ENCODE peak calls at places on chromosomes 2 and 18, in six cellular contexts. Z is stomach, L is neuronal stem cell, J is SJCRH30, C is mammary epithelial cell, A is left ventricle myocardium inferior. F is an unnamed sample.

GRCh38 chr2:195051401-195051800 is 605.6 kb upstream of the SLC39A10 start:
- DNase-seq in Z (no peak), L (no peak), J (peak; percentile 46), C (peak; percentile 30), A (no peak), F (no peak)

GRCh38 chr18:40415224-40415791 is 1539.7 kb upstream of the PIK3C3 start:
- DNase-seq in Z (no peak), L (no peak), J (no peak), C (no peak), A (no peak), F (no peak)

GRCh38 chr2:14634885-14635871 is 2.7 kb downstream of the LRATD1 start:
- DNase-seq in Z (peak; percentile 76), L (peak; percentile 46), J (no peak), C (peak; percentile 89), A (peak; percentile 70), F (peak; percentile 88)

GRCh38 chr2:177225965-177226360 is 13.4 kb downstream of the HNRNPA3 start:
- DNase-seq in Z (no peak), L (no peak), J (no peak), C (no peak), A (no peak), F (no peak)

GRCh38 chr2:232437130-232437620 is 18.8 kb upstream of the ALPI start:
- DNase-seq in Z (no peak), L (no peak), J (no peak), C (no peak), A (no peak), F (peak; percentile 48)

GRCh38 chr18:29651121-29651675 is 1391.3 kb downstream of the DSC3 start:
- DNase-seq in Z (no peak), L (no peak), J (no peak), C (peak; percentile 75), A (no peak), F (no peak)

GRCh38 chr2:101872480-101872879 is 119.3 kb upstream of the IL1R2 start:
- DNase-seq in Z (no peak), L (no peak), J (no peak), C (no peak), A (no peak), F (peak; percentile 58)

GRCh38 chr2:20425884-20426283 is 21.0 kb upstream of the RHOB start:
- DNase-seq in Z (no peak), L (no peak), J (no peak), C (no peak), A (no peak), F (no peak)

GRCh38 chr2:63721082-63721424 is 120.6 kb upstream of the UGP2 start:
- DNase-seq in Z (no peak), L (no peak), J (no peak), C (no peak), A (no peak), F (no peak)

GRCh38 chr2:241087420-241088268 is 14.4 kb downstream of the MTERF4 start:
- DNase-seq in Z (no peak), L (no peak), J (no peak), C (no peak), A (no peak), F (no peak)

GRCh38 chr2:88331239-88331638 is 121.3 kb downstream of the FOXI3 start:
- DNase-seq in Z (no peak), L (no peak), J (no peak), C (no peak), A (no peak), F (no peak)

GRCh38 chr2:229489016-229489415 is 217.9 kb upstream of the PID1 start:
- DNase-seq in Z (no peak), L (no peak), J (peak; percentile 58), C (peak; percentile 61), A (no peak), F (peak; percentile 86)

GRCh38 chr2:223647258-223647952 is 45.2 kb upstream of the SCG2 start:
- DNase-seq in Z (no peak), L (no peak), J (no peak), C (no peak), A (no peak), F (no peak)

DNA sequence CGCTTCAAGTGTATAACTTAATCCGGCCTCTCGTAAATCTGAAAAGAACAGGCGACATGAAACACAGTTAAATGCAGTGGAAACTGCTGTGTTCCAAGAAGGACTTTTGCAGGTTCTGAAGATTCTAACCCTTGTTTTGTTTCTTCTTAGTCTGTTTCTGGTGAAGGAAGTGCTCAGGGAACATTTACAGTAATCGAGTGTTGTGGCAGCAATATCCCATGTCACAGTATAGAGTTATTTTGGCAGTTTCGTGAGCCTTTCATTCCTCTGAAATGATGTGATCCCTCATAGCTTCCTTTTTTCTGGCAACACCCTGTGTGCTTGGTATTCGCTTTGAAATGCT is 2.7 kb downstream of the CRIM1 start:
- DNase-seq in Z (no peak), L (no peak), J (peak; percentile 39), C (no peak), A (no peak), F (no peak)
- H3K27ac ChIP-seq in Z (peak overlapping the region; percentile 90), L (no peak overlapping the region), J (no peak overlapping the region), C (peak overlapping the region; percentile 80), A (peak overlapping the region; percentile 94), F (peak overlapping the region; percentile 94)

GRCh38 chr2:108630567-108631405 is 88.5 kb upstream of the RANBP2 start:
- DNase-seq in Z (no peak), L (no peak), J (no peak), C (no peak), A (no peak), F (peak; percentile 80)
- H3K4me1 ChIP-seq in Z (peaks cover 43% of the 10 kb centered on the region), L (peaks cover 8% of the 10 kb centered on the region), J (peaks cover 20% of the 10 kb centered on the region), C (peaks cover 12% of the 10 kb centered on the region), A (peaks cover 49% of the 10 kb centered on the region), F (peaks cover 12% of the 10 kb centered on the region)

DNA sequence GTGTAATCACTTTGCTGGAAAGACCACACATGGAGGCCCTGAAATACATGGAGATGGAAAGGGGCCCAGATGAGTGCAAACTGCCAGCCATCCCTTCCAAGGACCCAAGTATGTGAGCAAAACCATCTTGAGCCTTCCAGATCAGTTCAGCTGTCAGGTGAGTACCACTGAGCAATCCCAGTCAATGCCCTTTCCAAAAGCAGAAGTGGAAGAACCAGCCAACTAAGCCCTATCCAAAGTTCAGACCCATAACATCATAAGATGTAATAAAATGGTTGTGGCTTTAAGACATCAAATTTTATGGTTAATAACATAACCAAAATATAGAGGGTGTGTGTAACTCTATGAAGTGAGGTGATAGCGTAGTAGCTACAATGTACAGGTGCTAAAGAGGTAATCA is 88.5 kb downstream of the NXPH2 start:
- DNase-seq in Z (no peak), L (no peak), J (no peak), C (no peak), A (no peak), F (no peak)
- H3K9me3 ChIP-seq in Z (no peaks in the 10 kb centered on the region), L (no peaks in the 10 kb centered on the region), J (no peaks in the 10 kb centered on the region), C (no peaks in the 10 kb centered on the region), A (no peaks in the 10 kb centered on the region), F (no peaks in the 10 kb centered on the region)

GRCh38 chr2:47300081-47300480 is 102.9 kb upstream of the MSH2 start:
- DNase-seq in Z (no peak), L (no peak), J (no peak), C (no peak), A (no peak), F (no peak)

GRCh38 chr2:47300609-47301276 is 102.2 kb upstream of the MSH2 start:
- DNase-seq in Z (no peak), L (no peak), J (no peak), C (no peak), A (no peak), F (no peak)

GRCh38 chr2:47298739-47299138 is 104.2 kb upstream of the MSH2 start:
- DNase-seq in Z (no peak), L (no peak), J (no peak), C (no peak), A (no peak), F (no peak)

GRCh38 chr2:47297767-47298401 is 105.1 kb upstream of the MSH2 start:
- DNase-seq in Z (no peak), L (no peak), J (no peak), C (peak; percentile 31), A (no peak), F (no peak)

GRCh38 chr2:47299555-47299954 is 103.4 kb upstream of the MSH2 start:
- DNase-seq in Z (no peak), L (no peak), J (peak; percentile 21), C (peak; percentile 52), A (no peak), F (peak; percentile 88)
- H3K27ac ChIP-seq in Z (peak overlapping the region; percentile 68), L (no peak overlapping the region), J (no peak overlapping the region), C (no peak overlapping the region), A (no peak overlapping the region), F (no peak overlapping the region)

DNA sequence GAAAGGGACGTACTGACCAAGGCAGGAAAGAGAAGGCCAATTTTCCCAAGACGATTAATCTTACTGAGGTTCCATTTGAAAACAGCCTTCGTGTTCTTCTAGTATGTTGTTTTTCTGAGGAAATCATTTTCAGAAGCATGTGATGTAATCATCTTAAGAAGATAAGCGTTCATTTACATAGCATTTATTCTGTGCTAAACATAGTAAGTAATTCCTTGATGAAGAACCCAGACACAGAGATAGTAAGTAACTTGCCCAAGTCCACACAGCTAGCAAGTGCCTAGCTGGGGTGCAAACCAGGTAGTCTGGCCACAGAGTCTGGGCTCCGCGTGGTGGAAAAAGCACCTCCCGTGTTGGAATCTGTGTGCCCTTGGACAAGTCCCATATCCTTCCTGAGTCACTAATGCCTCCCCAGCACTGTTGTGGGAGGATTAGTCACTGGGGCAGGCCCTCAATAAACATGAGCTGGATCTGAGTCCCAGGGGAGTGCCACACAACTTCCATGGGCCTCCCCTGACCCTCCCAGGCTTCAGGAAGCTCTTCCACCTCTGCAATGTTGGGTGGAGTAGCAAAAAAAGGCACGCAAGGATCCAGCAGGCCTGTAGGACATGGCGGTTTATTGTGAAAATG is 26.9 kb upstream of the ASAP2 start:
- DNase-seq in Z (peak; percentile 55), L (no peak), J (peak; percentile 54), C (peak; percentile 96), A (peak; percentile 45), F (peak; percentile 95)
- H3K4me1 ChIP-seq in Z (peaks cover 31% of the 10 kb centered on the region), L (peaks cover 5% of the 10 kb centered on the region), J (peaks cover 32% of the 10 kb centered on the region), C (peaks cover 35% of the 10 kb centered on the region), A (peaks cover 34% of the 10 kb centered on the region), F (peaks cover 34% of the 10 kb centered on the region)

GRCh38 chr2:237698338-237698694 is 70.9 kb downstream of the LRRFIP1 start:
- DNase-seq in Z (no peak), L (no peak), J (no peak), C (no peak), A (no peak), F (no peak)

GRCh38 chr2:237694423-237695194 is 67.2 kb downstream of the LRRFIP1 start:
- DNase-seq in Z (no peak), L (no peak), J (no peak), C (no peak), A (no peak), F (no peak)

GRCh38 chr2:237695201-237695780 is 67.9 kb downstream of the LRRFIP1 start:
- DNase-seq in Z (no peak), L (no peak), J (peak; percentile 56), C (peak; percentile 92), A (no peak), F (peak; percentile 96)

GRCh38 chr2:237697586-237698337 is 70.4 kb downstream of the LRRFIP1 start:
- DNase-seq in Z (no peak), L (no peak), J (no peak), C (no peak), A (no peak), F (no peak)

GRCh38 chr2:237696471-237696870 is 69.1 kb downstream of the LRRFIP1 start:
- DNase-seq in Z (no peak), L (no peak), J (no peak), C (no peak), A (no peak), F (no peak)
- H3K9me3 ChIP-seq in Z (no peaks in the 10 kb centered on the region), L (no peaks in the 10 kb centered on the region), J (no peaks in the 10 kb centered on the region), C (no peaks in the 10 kb centered on the region), A (no peaks in the 10 kb centered on the region), F (no peaks in the 10 kb centered on the region)

DNA sequence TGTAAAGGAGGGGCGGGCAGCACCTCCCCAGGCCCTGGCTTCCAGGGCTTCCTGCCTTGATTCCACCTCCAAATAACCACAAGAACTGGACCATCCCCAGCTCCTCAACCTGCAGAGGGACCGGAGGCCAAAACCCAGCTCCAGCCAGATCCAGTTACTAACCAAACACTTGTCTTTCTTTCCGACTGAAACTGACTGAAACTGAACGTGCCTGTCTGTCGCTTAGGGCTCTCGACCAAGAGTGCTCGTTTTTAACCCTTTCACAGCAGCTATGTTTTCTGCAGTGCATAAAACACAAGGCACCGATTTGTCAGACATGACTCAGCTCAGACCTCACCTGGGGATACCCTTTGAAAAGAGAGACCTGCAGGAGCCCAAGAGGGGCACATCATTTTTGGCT is 249.9 kb upstream of the SIX2 start:
- DNase-seq in Z (peak; percentile 40), L (no peak), J (peak; percentile 73), C (no peak), A (no peak), F (peak; percentile 69)
- H3K27ac ChIP-seq in Z (no peak overlapping the region), L (no peak overlapping the region), J (no peak overlapping the region), C (no peak overlapping the region), A (peak overlapping the region; percentile 36), F (no peak overlapping the region)